ENCODE peak calls at places on chromosomes 13 and 19, in five cellular contexts. P is cardiac fibroblast, G is cardiac muscle cell, M is GM23338, D is Peyer's patch. J is an unnamed sample.

GRCh38 chr19:35995655-35995993 is 636 bp downstream of the SDHAF1 start:
- DNase-seq in D (peak), P (peak), G (peak), M (peak), J (peak)

GRCh38 chr13:114106991-114107685 is 25.3 kb downstream of the RASA3 start:
- DNase-seq in P (no peak), G (no peak), D (peak), M (no peak), J (no peak)

GRCh38 chr19:13153627-13154240 is 3.5 kb downstream of the IER2 start:
- DNase-seq in M (peak), P (peak), D (peak), G (peak), J (peak)

GRCh38 chr19:43640424-43640757 is 741 bp upstream of the CADM4 start:
- DNase-seq in G (no peak), M (peak), P (no peak), D (no peak), J (no peak)

GRCh38 chr13:113928701-113929627 is 44.9 kb downstream of the C13orf46 start:
- DNase-seq in G (no peak), M (no peak), P (peak), D (peak), J (peak)

GRCh38 chr13:30874111-30874510 is 32.0 kb upstream of the MEDAG start:
- DNase-seq in G (no peak), D (no peak), P (no peak), M (no peak), J (no peak)

GRCh38 chr13:85798999-85799646 is at the start of gene SLITRK6:
- DNase-seq in M (peak), P (peak), D (no peak), G (peak), J (no peak)

GRCh38 chr19:48975947-48976847 is 11.1 kb downstream of the FTL start:
- DNase-seq in G (peak), D (no peak), P (peak), M (peak), J (no peak)

GRCh38 chr19:53332484-53332883 is 1.1 kb upstream of the ZNF845 start:
- DNase-seq in P (no peak), M (peak), G (no peak), D (no peak), J (no peak)
- H3K4me3 ChIP-seq in P (peak), M (peak), G (peak), D (no peak), J (no peak)

DNA sequence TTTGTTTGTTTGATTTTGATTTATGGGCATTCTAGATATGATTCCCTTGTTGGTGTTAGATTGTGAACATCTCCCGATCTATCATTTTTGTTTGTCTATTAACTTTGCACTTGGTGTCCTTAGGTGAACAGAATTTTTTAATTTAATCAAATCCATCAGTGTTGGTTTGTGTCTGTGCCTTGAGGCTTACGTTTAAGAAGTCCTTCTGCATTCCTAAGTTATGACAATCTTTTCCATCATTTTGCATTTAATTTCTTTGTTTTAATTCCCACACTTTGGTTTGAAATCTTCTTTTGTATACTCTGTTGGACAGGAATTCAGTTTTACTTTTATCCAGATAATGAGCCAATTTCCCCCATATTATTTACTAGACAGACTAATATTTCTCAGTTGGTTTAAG is 421.7 kb downstream of the HS6ST3 start:
- DNase-seq in M (no peak), G (no peak), P (no peak), D (no peak), J (no peak)
- H3K4me3 ChIP-seq in M (no peak), G (no peak), P (no peak), D (no peak), J (no peak)

GRCh38 chr13:112056739-112057433 is 10.1 kb upstream of the SOX1 start:
- DNase-seq in P (no peak), M (peak), D (no peak), G (no peak), J (no peak)
- H3K4me3 ChIP-seq in P (no peak), M (peak), D (no peak), G (no peak), J (no peak)

GRCh38 chr13:48222358-48223015 is 10.5 kb upstream of the ITM2B start:
- DNase-seq in M (no peak), D (peak), G (no peak), P (peak), J (peak)

GRCh38 chr13:48220592-48221300 is 12.3 kb upstream of the ITM2B start:
- DNase-seq in P (no peak), M (no peak), G (no peak), D (no peak), J (no peak)

GRCh38 chr13:48221301-48222190 is 11.5 kb upstream of the ITM2B start:
- DNase-seq in P (peak), M (no peak), D (peak), G (no peak), J (peak)

GRCh38 chr13:48223016-48223385 is 10.0 kb upstream of the ITM2B start:
- DNase-seq in M (no peak), P (no peak), G (no peak), D (no peak), J (peak)
- H3K4me3 ChIP-seq in M (no peak), P (peak), G (no peak), D (peak), J (peak)

DNA sequence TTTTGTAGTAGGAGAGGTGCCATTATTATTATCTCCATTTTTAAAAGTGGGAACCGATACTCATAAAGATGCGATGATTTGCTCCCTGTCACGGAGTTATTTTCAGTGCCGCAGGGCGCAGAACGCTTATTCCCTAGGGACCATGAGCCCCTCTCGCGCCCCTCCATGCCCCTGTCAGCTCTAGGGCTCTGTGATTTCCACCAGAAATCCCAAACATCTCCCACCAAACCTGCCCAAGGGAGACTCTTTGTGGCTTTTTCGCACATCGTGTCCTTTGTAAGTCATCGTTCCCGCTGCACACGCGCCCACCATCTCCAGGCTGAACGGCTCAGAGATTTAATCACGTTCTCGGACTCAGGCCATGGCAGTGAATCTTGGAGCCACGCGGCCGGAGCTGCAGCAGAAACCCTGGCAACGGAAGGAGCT is 105.1 kb downstream of the DNAJC15 start:
- DNase-seq in G (no peak), D (no peak), M (no peak), P (peak), J (peak)
- H3K4me3 ChIP-seq in G (no peak), D (no peak), M (no peak), P (peak), J (peak)

GRCh38 chr19:1511318-1511988 is 1.4 kb downstream of the ADAMTSL5 start:
- DNase-seq in P (no peak), G (no peak), D (no peak), M (no peak), J (no peak)
- H3K4me3 ChIP-seq in P (no peak), G (no peak), D (peak), M (no peak), J (peak)

GRCh38 chr13:29817604-29818378 is 32.6 kb downstream of the UBL3 start:
- DNase-seq in D (no peak), M (no peak), P (peak), G (no peak), J (no peak)
- H3K4me3 ChIP-seq in D (no peak), M (no peak), P (no peak), G (no peak), J (no peak)

GRCh38 chr19:9309139-9309973 is at the start of gene ZNF699:
- DNase-seq in P (peak), M (peak), G (peak), D (peak), J (peak)

GRCh38 chr19:9309974-9310446 is 372 bp upstream of the ZNF699 start:
- DNase-seq in M (peak), G (peak), D (peak), P (peak), J (no peak)

GRCh38 chr19:9313756-9314155 is 4.1 kb upstream of the ZNF699 start:
- DNase-seq in P (no peak), M (no peak), D (no peak), G (no peak), J (no peak)

GRCh38 chr19:9306443-9306842 is 3.2 kb downstream of the ZNF699 start:
- DNase-seq in G (no peak), P (peak), M (no peak), D (no peak), J (peak)

GRCh38 chr19:9308091-9308490 is 1.5 kb downstream of the ZNF699 start:
- DNase-seq in P (peak), M (no peak), D (no peak), G (no peak), J (no peak)
- H3K4me3 ChIP-seq in P (peak), M (peak), D (no peak), G (no peak), J (peak)

J was measured in fibroblast of villous mesenchyme.